ENCODE peak calls at places on chromosomes 5 and 9, in seven cellular contexts. V is germinal center, M is T-cell, K is neuronal stem cell, B is Right ventricle myocardium superior, W is memory B cell, S is GM13977. Q is an unnamed sample.
A peak's percentile ranks its signal among the peaks of the same experiment; 100 is the strongest.

GRCh38 chr9:86303316-86303975 is 21.1 kb upstream of the ISCA1 start:
- DNase-seq in S (no peak), W (no peak), B (no peak), M (no peak), V (no peak), K (no peak), Q (no peak)

GRCh38 chr9:20903214-20903613 is 128.2 kb downstream of the HACD4 start:
- DNase-seq in V (no peak), B (no peak), S (no peak), K (no peak), W (no peak), M (no peak), Q (no peak)

GRCh38 chr5:126358525-126358924 is 64.7 kb upstream of the GRAMD2B start:
- DNase-seq in S (peak; percentile 26), B (no peak), V (no peak), K (no peak), M (peak; percentile 6), W (no peak), Q (no peak)

GRCh38 chr5:79546782-79547428 is 33.0 kb upstream of the HOMER1 start:
- DNase-seq in B (no peak), W (no peak), K (no peak), S (no peak), V (no peak), M (no peak), Q (no peak)

GRCh38 chr9:37943329-37944265 is 39.7 kb upstream of the SLC25A51 start:
- DNase-seq in K (no peak), B (no peak), V (no peak), W (no peak), M (no peak), S (no peak), Q (peak; percentile 50)

GRCh38 chr5:177035982-177036381 is 13.5 kb downstream of the ZNF346 start:
- DNase-seq in K (no peak), B (no peak), M (no peak), V (no peak), W (no peak), S (peak; percentile 47), Q (no peak)

GRCh38 chr9:22052376-22052945 is 43.4 kb upstream of the CDKN2B start:
- DNase-seq in B (no peak), S (peak; percentile 23), V (no peak), W (no peak), K (no peak), M (no peak), Q (no peak)

GRCh38 chr9:121684381-121685145 is 33.1 kb downstream of the DAB2IP start:
- DNase-seq in V (peak; percentile 49), W (no peak), B (peak; percentile 70), S (peak; percentile 64), K (peak; percentile 35), M (no peak), Q (peak; percentile 82)

GRCh38 chr9:12719431-12719830 is 26.2 kb downstream of the TYRP1 start:
- DNase-seq in B (no peak), W (no peak), V (no peak), K (no peak), S (no peak), M (no peak), Q (no peak)

Q was measured in right cardiac atrium.